ENCODE peak calls at places on chromosomes 4 and X, in ten cellular contexts. G is adipocyte, P is H7, Y is epithelial cell of esophagus, H is astrocyte of the cerebellum, O is fibroblast of mammary gland, L is PC-3, S is LNCaP clone FGC, T is mucosa of descending colon, Z is choroid plexus epithelial cell. X is an unnamed sample.

GRCh38 chrX:78555401-78555980 is 103.6 kb downstream of the RTL3 start:
- DNase-seq in G (peak; percentile 27), P (no peak), Y (no peak), H (no peak), O (peak; percentile 9), L (peak; percentile 44), S (no peak), T (no peak), Z (peak; percentile 13), X (no peak)

GRCh38 chr4:173040200-173040599 is 128.4 kb upstream of the GALNT7 start:
- DNase-seq in G (peak; percentile 48), P (no peak), Y (no peak), H (no peak), O (no peak), L (peak; percentile 7), S (no peak), T (no peak), Z (peak; percentile 72), X (no peak)

GRCh38 chr4:103400405-103400804 is 202.3 kb upstream of the CENPE start:
- DNase-seq in G (no peak), P (no peak), Y (peak; percentile 97), H (no peak), O (peak; percentile 49), L (peak; percentile 25), S (no peak), T (no peak), Z (peak; percentile 14), X (no peak)

GRCh38 chrX:10744011-10744410 is 123.6 kb upstream of the MID1 start:
- DNase-seq in G (no peak), P (no peak), Y (peak; percentile 32), H (no peak), O (no peak), L (no peak), S (no peak), T (no peak), Z (no peak), X (no peak)

GRCh38 chr4:137156807-137157206 is 375.5 kb downstream of the PCDH18 start:
- DNase-seq in G (peak; percentile 15), P (no peak), Y (no peak), H (no peak), O (no peak), L (no peak), S (no peak), T (no peak), Z (no peak), X (no peak)

GRCh38 chr4:105061136-105061696 is 85.5 kb upstream of the TET2 start:
- DNase-seq in G (no peak), P (peak; percentile 5), Y (peak; percentile 82), H (peak; percentile 36), O (peak; percentile 15), L (peak; percentile 85), S (peak; percentile 79), T (no peak), Z (peak; percentile 2), X (peak; percentile 3)

GRCh38 chrX:9562851-9563250 is 98.0 kb downstream of the TBL1X start:
- DNase-seq in G (peak; percentile 64), P (no peak), Y (peak; percentile 45), H (peak; percentile 85), O (peak; percentile 73), L (peak; percentile 56), S (no peak), T (no peak), Z (peak; percentile 90), X (no peak)

GRCh38 chr4:181536753-181537434 is 706.3 kb upstream of the TENM3 start:
- DNase-seq in G (no peak), P (no peak), Y (no peak), H (no peak), O (no peak), L (no peak), S (peak; percentile 42), T (no peak), Z (no peak), X (no peak)

GRCh38 chrX:120568047-120568446 is 7.3 kb upstream of the CUL4B start:
- DNase-seq in G (no peak), P (no peak), Y (peak; percentile 69), H (no peak), O (no peak), L (no peak), S (no peak), T (no peak), Z (no peak), X (no peak)

GRCh38 chrX:101191217-101191750 is 28.3 kb upstream of the DRP2 start:
- DNase-seq in G (no peak), P (peak; percentile 82), Y (peak; percentile 3), H (no peak), O (peak; percentile 3), L (no peak), S (no peak), T (no peak), Z (no peak), X (peak; percentile 64)

GRCh38 chr4:7359302-7360063 is 75.2 kb downstream of the PSAPL1 start:
- DNase-seq in G (no peak), P (no peak), Y (no peak), H (no peak), O (no peak), L (no peak), S (no peak), T (no peak), Z (no peak), X (no peak)

GRCh38 chr4:65508169-65508568 is 162.1 kb downstream of the EPHA5 start:
- DNase-seq in G (peak; percentile 59), P (no peak), Y (peak; percentile 80), H (peak; percentile 73), O (peak; percentile 67), L (peak; percentile 98), S (no peak), T (no peak), Z (peak; percentile 78), X (no peak)

GRCh38 chrX:39196192-39197102 is 395.2 kb downstream of the MID1IP1 start:
- DNase-seq in G (no peak), P (no peak), Y (peak; percentile 46), H (peak; percentile 55), O (peak; percentile 85), L (peak; percentile 71), S (no peak), T (no peak), Z (peak; percentile 43), X (no peak)

GRCh38 chr4:62288803-62289541 is 1088.8 kb downstream of the ADGRL3 start:
- DNase-seq in G (peak; percentile 62), P (no peak), Y (peak; percentile 1), H (no peak), O (no peak), L (peak; percentile 6), S (no peak), T (no peak), Z (peak; percentile 13), X (no peak)

GRCh38 chrX:32852203-32852602 is 359.1 kb downstream of the DMD start:
- DNase-seq in G (no peak), P (no peak), Y (peak; percentile 24), H (no peak), O (no peak), L (no peak), S (no peak), T (no peak), Z (no peak), X (no peak)

GRCh38 chr4:42473071-42473684 is 75.9 kb downstream of the SHISA3 start:
- DNase-seq in G (no peak), P (no peak), Y (no peak), H (no peak), O (no peak), L (no peak), S (peak; percentile 57), T (no peak), Z (no peak), X (no peak)

GRCh38 chrX:102966701-102967100 is 29.6 kb downstream of the RAB40AL start:
- DNase-seq in G (peak; percentile 18), P (no peak), Y (no peak), H (no peak), O (peak; percentile 18), L (no peak), S (no peak), T (no peak), Z (no peak), X (no peak)

GRCh38 chrX:1521459-1521956 is 15.5 kb downstream of the P2RY8 start:
- DNase-seq in G (no peak), P (peak; percentile 43), Y (no peak), H (no peak), O (no peak), L (no peak), S (no peak), T (no peak), Z (no peak), X (peak; percentile 46)

GRCh38 chrX:49059209-49060191 is 701 bp downstream of the CCDC120 start:
- DNase-seq in G (no peak), P (peak; percentile 73), Y (peak; percentile 44), H (no peak), O (no peak), L (peak; percentile 30), S (no peak), T (peak; percentile 51), Z (no peak), X (no peak)
- H3K4me3 ChIP-seq in G (no peak overlapping the region), P (peak overlapping the region; percentile 42), Y (peak overlapping the region; percentile 69), H (no peak overlapping the region), O (no peak overlapping the region), L (peak overlapping the region; percentile 82), S (peak overlapping the region; percentile 75), T (peak overlapping the region; percentile 17), Z (no peak overlapping the region), X (peak overlapping the region; percentile 53)

GRCh38 chr4:6273661-6273990 is 4.0 kb downstream of the WFS1 start:
- DNase-seq in G (peak; percentile 43), P (no peak), Y (no peak), H (no peak), O (no peak), L (peak; percentile 59), S (no peak), T (no peak), Z (no peak), X (no peak)
- H3K4me3 ChIP-seq in G (no peak overlapping the region), P (no peak overlapping the region), Y (no peak overlapping the region), H (no peak overlapping the region), O (no peak overlapping the region), L (peak overlapping the region; percentile 47), S (no peak overlapping the region), T (no peak overlapping the region), Z (no peak overlapping the region), X (no peak overlapping the region)

GRCh38 chr4:88230399-88230798 is 54.0 kb downstream of the PPM1K start:
- DNase-seq in G (no peak), P (no peak), Y (no peak), H (no peak), O (no peak), L (no peak), S (no peak), T (no peak), Z (no peak), X (no peak)
- H3K4me3 ChIP-seq in G (no peak overlapping the region), P (no peak overlapping the region), Y (no peak overlapping the region), H (no peak overlapping the region), O (no peak overlapping the region), L (no peak overlapping the region), S (no peak overlapping the region), T (no peak overlapping the region), Z (no peak overlapping the region), X (no peak overlapping the region)

DNA sequence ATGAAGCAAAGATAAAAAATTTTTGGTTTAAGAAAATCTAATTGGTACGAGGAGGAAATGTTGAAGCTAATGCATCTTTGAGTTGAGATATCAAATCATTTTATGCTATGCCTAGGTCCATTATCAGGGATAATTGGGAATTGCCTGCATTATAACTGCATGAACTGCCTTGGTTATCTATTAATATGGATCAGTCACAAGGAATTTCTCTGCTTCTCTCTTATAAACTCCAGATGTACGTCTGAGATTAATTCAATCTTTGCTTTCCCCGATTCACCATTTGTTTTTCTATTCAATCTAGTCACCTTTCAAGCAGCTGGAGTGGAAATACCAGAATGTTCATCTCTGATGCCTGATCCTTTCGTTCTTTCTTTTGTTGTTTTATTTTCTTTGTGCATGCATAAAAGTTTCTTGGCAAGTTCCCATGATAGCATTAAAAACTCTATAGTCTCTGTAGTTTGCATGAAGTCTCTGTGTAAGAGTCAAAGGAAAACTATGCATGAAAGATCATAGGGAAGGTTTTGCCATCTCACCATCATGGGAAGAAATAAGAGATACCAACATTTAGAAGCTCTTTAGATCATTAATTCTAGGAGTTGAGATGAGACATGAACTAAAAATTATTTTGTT is 22.6 kb downstream of the SYNPO2 start:
- DNase-seq in G (peak; percentile 64), P (no peak), Y (peak; percentile 25), H (no peak), O (peak; percentile 26), L (no peak), S (no peak), T (no peak), Z (peak; percentile 56), X (no peak)
- H3K4me3 ChIP-seq in G (no peak overlapping the region), P (no peak overlapping the region), Y (no peak overlapping the region), H (no peak overlapping the region), O (no peak overlapping the region), L (no peak overlapping the region), S (no peak overlapping the region), T (no peak overlapping the region), Z (no peak overlapping the region), X (no peak overlapping the region)